ENCODE peak calls at places on chromosome 5, in four cellular contexts. H is GM06990, V is endothelial cell of umbilical vein, S is retinal pigment epithelial cell. O is an unnamed sample.

GRCh38 chr5:72138943-72139467 is 31.7 kb downstream of the MAP1B start:
- DNase-seq in H (peak; percentile 53), V (no peak), S (peak; percentile 78), O (no peak)

GRCh38 chr5:72066658-72067057 is 40.6 kb upstream of the MAP1B start:
- DNase-seq in H (no peak), V (no peak), S (peak; percentile 66), O (peak; percentile 52)

GRCh38 chr5:6574537-6574936 is 58.3 kb downstream of the NSUN2 start:
- DNase-seq in S (no peak), H (no peak), V (no peak), O (no peak)

GRCh38 chr5:68345166-68345565 is 129.6 kb downstream of the PIK3R1 start:
- DNase-seq in V (no peak), H (no peak), S (no peak), O (no peak)

GRCh38 chr5:154237946-154238345 is 47.4 kb downstream of the GALNT10 start:
- DNase-seq in H (peak; percentile 28), V (peak; percentile 21), S (no peak), O (no peak)

GRCh38 chr5:85182344-85182743 is 797.7 kb upstream of the EDIL3 start:
- DNase-seq in S (no peak), H (no peak), V (no peak), O (no peak)

GRCh38 chr5:147629196-147629595 is 119.3 kb upstream of the DPYSL3 start:
- DNase-seq in H (no peak), V (no peak), S (no peak), O (no peak)

GRCh38 chr5:10533218-10533617 is 30.7 kb upstream of the ANKRD33B start:
- DNase-seq in S (no peak), V (no peak), H (no peak), O (no peak)

DNA sequence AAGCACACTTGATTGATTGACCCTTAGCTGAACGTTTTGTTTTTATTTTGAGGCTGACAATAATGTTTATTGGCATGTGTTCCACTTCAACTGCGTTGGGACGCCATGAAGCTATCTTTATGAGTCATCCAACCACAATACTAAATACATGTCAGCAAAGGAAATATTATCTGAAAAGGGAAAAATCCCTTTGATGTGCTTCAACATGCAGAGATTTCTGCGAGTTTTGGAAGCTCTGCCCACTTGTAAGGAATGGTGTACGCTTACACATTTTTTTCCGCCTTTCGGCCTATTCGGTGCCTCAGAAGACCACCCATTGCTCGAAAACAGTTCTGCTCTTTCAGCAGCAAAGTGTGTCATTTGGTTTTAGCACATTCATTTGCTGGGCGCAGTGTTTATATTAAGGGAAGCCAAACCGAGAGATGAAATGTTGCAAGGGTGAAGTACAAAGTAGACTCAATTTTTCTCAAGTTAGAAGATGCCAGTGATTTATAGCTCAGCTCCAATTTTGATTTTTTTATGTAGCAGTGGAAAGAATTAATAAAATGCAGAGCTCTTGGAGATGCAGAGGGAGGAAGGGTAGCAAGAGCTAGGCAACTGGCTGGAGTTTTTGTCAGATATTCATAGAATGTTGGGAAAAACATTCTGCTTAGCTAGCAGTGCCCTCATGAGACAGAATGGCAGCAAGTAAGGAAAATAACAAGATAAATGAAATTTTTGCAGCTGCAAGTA is 68.9 kb downstream of the PRDM6 start:
- DNase-seq in H (no peak), S (no peak), V (peak; percentile 6), O (no peak)
- TF ChIP-seq CTCF in H (no peak), S (peak; percentile 29), V (no peak), O (peak; percentile 40)

GRCh38 chr5:180467989-180468731 is 26.0 kb upstream of the CNOT6 start:
- DNase-seq in V (no peak), S (no peak), H (no peak), O (no peak)

GRCh38 chr5:180468732-180469585 is 25.2 kb upstream of the CNOT6 start:
- DNase-seq in H (no peak), V (no peak), S (no peak), O (no peak)

GRCh38 chr5:180467576-180467975 is 26.6 kb upstream of the CNOT6 start:
- DNase-seq in S (no peak), H (no peak), V (no peak), O (no peak)

GRCh38 chr5:180466316-180466715 is 27.9 kb upstream of the CNOT6 start:
- DNase-seq in V (no peak), H (no peak), S (no peak), O (no peak)

GRCh38 chr5:180467028-180467427 is 27.2 kb upstream of the CNOT6 start:
- DNase-seq in S (no peak), V (no peak), H (no peak), O (peak; percentile 18)
- H3K4me3 ChIP-seq in S (no peak overlapping the region), V (no peak overlapping the region), H (no peak overlapping the region), O (no peak overlapping the region)

GRCh38 chr5:133236541-133236951 is 184.7 kb downstream of the HSPA4 start:
- DNase-seq in V (no peak), S (no peak), H (no peak), O (no peak)
- TF ChIP-seq CTCF in V (no peak), S (no peak), H (no peak), O (no peak)

GRCh38 chr5:156329197-156329611 is 2.2 kb downstream of the SGCD start:
- DNase-seq in H (no peak), S (no peak), V (no peak), O (no peak)

GRCh38 chr5:156328766-156329165 is 1.8 kb downstream of the SGCD start:
- DNase-seq in H (no peak), V (no peak), S (no peak), O (no peak)

GRCh38 chr5:156327306-156327705 is 342 bp downstream of the SGCD start:
- DNase-seq in S (no peak), H (no peak), V (no peak), O (no peak)

GRCh38 chr5:156326718-156327259 is at the start of gene SGCD:
- DNase-seq in S (peak; percentile 24), V (peak; percentile 1), H (no peak), O (peak; percentile 1)

DNA sequence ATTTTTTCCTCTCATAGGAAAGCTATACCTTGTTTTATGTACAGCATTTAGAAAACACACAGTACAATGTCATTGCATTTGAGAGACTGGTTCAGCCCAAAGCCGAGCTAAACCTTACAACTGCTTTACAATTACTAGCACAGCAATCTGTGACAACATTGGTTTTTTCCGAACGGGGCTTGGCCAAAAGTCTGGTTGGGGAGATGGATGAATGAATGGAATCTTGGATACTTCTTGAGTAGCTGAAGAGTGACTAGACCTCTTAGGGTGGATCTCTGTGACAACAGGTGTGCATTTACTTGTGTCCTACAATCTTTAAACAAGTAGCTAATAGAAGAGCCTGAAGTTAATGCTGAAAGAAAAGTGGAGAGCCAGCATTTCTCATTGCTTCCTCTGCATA is 1.2 kb downstream of the SGCD start:
- DNase-seq in V (no peak), S (no peak), H (no peak), O (no peak)
- H3K4me3 ChIP-seq in V (no peak overlapping the region), S (no peak overlapping the region), H (no peak overlapping the region), O (no peak overlapping the region)

DNA sequence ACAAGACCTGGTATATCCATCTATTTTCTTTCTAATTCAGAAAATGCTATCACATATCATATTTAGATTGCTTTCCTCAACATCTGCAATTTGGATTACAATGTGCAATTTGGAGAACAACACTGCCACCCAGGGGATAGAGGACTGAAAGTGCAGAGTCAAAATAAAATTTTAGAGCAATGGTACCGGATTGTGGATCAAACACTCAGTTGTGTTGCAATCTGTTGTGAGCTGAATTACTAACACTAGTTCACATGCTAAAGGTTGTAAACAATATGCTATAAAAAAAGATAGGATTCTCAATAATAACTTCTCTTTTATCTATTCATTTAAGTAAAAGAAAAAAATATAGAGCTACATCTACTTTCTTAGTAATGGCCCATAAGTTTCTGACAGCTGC is 11.9 kb upstream of the SRFBP1 start:
- DNase-seq in S (no peak), H (no peak), V (peak; percentile 46), O (no peak)
- TF ChIP-seq CTCF in S (peak; percentile 73), H (peak; percentile 49), V (peak; percentile 36), O (peak; percentile 78)

GRCh38 chr5:116453920-116454319 is 120.7 kb downstream of the SEMA6A start:
- DNase-seq in H (no peak), V (no peak), S (no peak), O (no peak)
- H3K4me3 ChIP-seq in H (no peak overlapping the region), V (no peak overlapping the region), S (no peak overlapping the region), O (no peak overlapping the region)

GRCh38 chr5:128773378-128773777 is 191.9 kb upstream of the SLC27A6 start:
- DNase-seq in S (no peak), V (peak; percentile 91), H (no peak), O (no peak)

GRCh38 chr5:128774605-128775004 is 190.7 kb upstream of the SLC27A6 start:
- DNase-seq in V (no peak), S (peak; percentile 22), H (no peak), O (no peak)

GRCh38 chr5:128777052-128777451 is 188.2 kb upstream of the SLC27A6 start:
- DNase-seq in S (no peak), H (peak; percentile 20), V (peak; percentile 35), O (no peak)

GRCh38 chr5:128778474-128778873 is 186.8 kb upstream of the SLC27A6 start:
- DNase-seq in H (no peak), V (peak; percentile 48), S (no peak), O (no peak)

DNA sequence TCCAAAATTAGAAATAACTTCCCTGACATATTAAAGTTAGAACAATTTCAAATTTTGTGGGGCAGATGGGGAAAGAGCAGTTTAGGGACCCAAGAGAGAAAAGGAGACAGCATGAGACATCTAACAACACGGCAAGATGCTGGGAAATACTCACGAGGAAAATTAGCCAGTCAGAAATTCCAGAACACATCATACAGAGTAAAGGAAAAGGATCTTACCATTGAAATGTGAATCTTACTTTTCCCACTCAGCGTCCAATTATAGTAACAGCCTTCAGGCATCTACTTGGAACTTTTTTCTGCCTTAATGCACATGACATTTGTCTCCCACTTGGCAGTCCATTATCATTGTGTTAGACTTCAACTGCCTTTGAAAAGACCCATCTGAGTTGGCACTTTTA is 189.8 kb upstream of the SLC27A6 start:
- DNase-seq in H (no peak), S (no peak), V (no peak), O (no peak)
- TF ChIP-seq CTCF in H (no peak), S (no peak), V (no peak), O (no peak)